ENCODE peak calls at places on chromosomes 1 and 21, in five cellular contexts. F, A, W, P and B are unnamed samples.

GRCh38 chr1:198681831-198682756 is 43.3 kb downstream of the PTPRC start:
- DNase-seq in F (no peak), A (peak; percentile 72), W (peak; percentile 66), P (peak; percentile 67), B (peak; percentile 5)

GRCh38 chr1:62066713-62067112 is 127.9 kb upstream of the L1TD1 start:
- DNase-seq in F (no peak), A (no peak), W (no peak), P (no peak), B (no peak)

GRCh38 chr1:174815036-174815435 is 184.7 kb upstream of the CACYBP start:
- DNase-seq in F (no peak), A (no peak), W (peak; percentile 12), P (no peak), B (no peak)

GRCh38 chr21:34875830-34876229 is 173.3 kb downstream of the RUNX1 start:
- DNase-seq in F (no peak), A (no peak), W (no peak), P (no peak), B (no peak)

GRCh38 chr1:109770331-109771095 is 6.8 kb upstream of the EPS8L3 start:
- DNase-seq in F (no peak), A (no peak), W (no peak), P (no peak), B (peak; percentile 41)

GRCh38 chr1:64161347-64162080 is 41.9 kb upstream of the UBE2U start:
- DNase-seq in F (no peak), A (no peak), W (no peak), P (no peak), B (no peak)

GRCh38 chr1:174262747-174263241 is 103.5 kb downstream of the RABGAP1L start:
- DNase-seq in F (no peak), A (no peak), W (peak; percentile 6), P (no peak), B (peak; percentile 41)

GRCh38 chr1:217275617-217276398 is 355.1 kb downstream of the GPATCH2 start:
- DNase-seq in F (no peak), A (no peak), W (no peak), P (no peak), B (no peak)

GRCh38 chr21:42505090-42505726 is 8.4 kb upstream of the SLC37A1 start:
- DNase-seq in F (no peak), A (no peak), W (no peak), P (no peak), B (no peak)

GRCh38 chr1:230047114-230047865 is 19.7 kb upstream of the GALNT2 start:
- DNase-seq in F (no peak), A (no peak), W (peak; percentile 52), P (no peak), B (no peak)

GRCh38 chr1:178500936-178501554 is 4.3 kb upstream of the CLEC20A start:
- DNase-seq in F (peak; percentile 26), A (no peak), W (no peak), P (no peak), B (no peak)

GRCh38 chr1:3668148-3668547 is 15.8 kb downstream of the TP73 start:
- DNase-seq in F (no peak), A (no peak), W (no peak), P (no peak), B (no peak)

GRCh38 chr1:12654004-12654567 is 10.2 kb downstream of the AADACL4 start:
- DNase-seq in F (no peak), A (no peak), W (no peak), P (no peak), B (no peak)

GRCh38 chr1:44820945-44821715 is 12.8 kb downstream of the BTBD19 start:
- DNase-seq in F (no peak), A (no peak), W (no peak), P (no peak), B (no peak)

GRCh38 chr1:208455821-208456220 is 211.6 kb upstream of the PLXNA2 start:
- DNase-seq in F (no peak), A (no peak), W (no peak), P (no peak), B (no peak)

GRCh38 chr1:236887081-236887480 is 92.0 kb downstream of the MTR start:
- DNase-seq in F (no peak), A (no peak), W (no peak), P (no peak), B (no peak)

GRCh38 chr1:20711285-20712209 is 6.3 kb downstream of the KIF17 start:
- DNase-seq in F (no peak), A (no peak), W (no peak), P (no peak), B (peak; percentile 68)

GRCh38 chr21:19048088-19048672 is 644.6 kb upstream of the TMPRSS15 start:
- DNase-seq in F (no peak), A (no peak), W (no peak), P (no peak), B (no peak)

GRCh38 chr1:56543783-56544612 is 35.4 kb downstream of the PLPP3 start:
- DNase-seq in F (no peak), A (no peak), W (no peak), P (no peak), B (no peak)

GRCh38 chr1:57162607-57163235 is 196.9 kb upstream of the C8B start:
- DNase-seq in F (no peak), A (no peak), W (no peak), P (no peak), B (peak; percentile 8)

GRCh38 chr1:9506901-9507300 is 32.4 kb upstream of the SLC25A33 start:
- DNase-seq in F (no peak), A (no peak), W (no peak), P (no peak), B (no peak)

GRCh38 chr1:3518256-3518655 is 63.8 kb downstream of the ARHGEF16 start:
- DNase-seq in F (no peak), A (no peak), W (no peak), P (no peak), B (no peak)

GRCh38 chr1:169109561-169110134 is 3.2 kb downstream of the ATP1B1 start:
- DNase-seq in F (peak; percentile 87), A (peak; percentile 85), W (peak; percentile 63), P (no peak), B (peak; percentile 66)

GRCh38 chr1:169106921-169107672 is 607 bp downstream of the ATP1B1 start:
- DNase-seq in F (no peak), A (no peak), W (no peak), P (no peak), B (no peak)

GRCh38 chr1:169106095-169106920 is at the start of gene ATP1B1:
- DNase-seq in F (peak; percentile 86), A (peak; percentile 86), W (peak; percentile 95), P (peak; percentile 73), B (peak; percentile 86)

GRCh38 chr1:169108897-169109560 is 2.5 kb downstream of the ATP1B1 start:
- DNase-seq in F (no peak), A (no peak), W (no peak), P (no peak), B (peak; percentile 32)

DNA sequence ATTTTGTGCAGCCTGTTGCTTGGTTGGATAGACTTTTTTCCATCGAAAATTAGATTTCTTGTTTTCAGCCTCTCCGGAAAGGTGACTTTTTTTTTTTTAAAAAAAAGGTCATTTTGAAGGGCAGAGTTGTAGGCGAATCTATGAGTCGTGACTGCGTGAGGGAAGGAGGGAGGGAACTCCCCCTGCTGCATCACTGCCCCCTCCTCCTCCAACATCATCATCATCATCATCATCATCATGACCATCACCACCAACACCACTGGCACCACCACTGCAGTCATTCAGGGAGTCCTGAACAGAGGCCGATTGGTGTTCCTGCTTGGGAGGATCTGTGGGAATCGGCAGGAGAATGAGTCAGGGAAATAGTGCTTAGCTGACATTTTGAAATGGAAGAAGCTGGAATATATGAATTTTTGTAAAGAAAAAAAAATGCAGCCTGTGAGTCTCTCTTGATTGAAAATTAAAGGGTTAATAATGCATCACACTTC is 1.2 kb downstream of the ATP1B1 start:
- DNase-seq in F (no peak), A (no peak), W (no peak), P (no peak), B (peak; percentile 37)
- H3K27ac ChIP-seq in F (peak overlapping the region; percentile 93), A (peak overlapping the region; percentile 96), W (peak overlapping the region; percentile 83), P (no peak overlapping the region), B (peak overlapping the region; percentile 93)

GRCh38 chr1:84687703-84688460 is 2.4 kb downstream of the SSX2IP start:
- DNase-seq in F (no peak), A (no peak), W (no peak), P (no peak), B (no peak)
- H3K27ac ChIP-seq in F (no peak overlapping the region), A (no peak overlapping the region), W (no peak overlapping the region), P (no peak overlapping the region), B (peak overlapping the region; percentile 31)

DNA sequence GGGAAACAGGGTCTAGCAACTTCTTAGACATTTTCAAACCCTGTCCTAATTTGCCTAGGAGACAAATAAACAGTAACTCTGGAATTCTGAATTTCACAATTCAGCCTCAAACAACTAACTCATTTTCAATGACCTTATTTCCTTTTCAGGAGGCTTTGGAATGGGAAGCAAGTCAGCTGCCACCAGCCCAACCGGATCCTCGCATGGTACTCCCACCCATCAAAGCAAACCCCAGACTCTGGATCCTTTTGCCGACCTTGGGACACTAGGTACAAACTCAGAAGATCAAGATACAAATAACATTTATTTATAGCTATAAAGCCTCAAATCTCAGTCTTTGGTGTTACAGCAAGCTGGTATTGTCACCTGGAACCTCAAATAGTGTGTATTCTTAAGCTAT is 18.9 kb upstream of the LEPR start:
- DNase-seq in F (no peak), A (no peak), W (no peak), P (no peak), B (no peak)
- H3K27ac ChIP-seq in F (no peak overlapping the region), A (no peak overlapping the region), W (no peak overlapping the region), P (no peak overlapping the region), B (peak overlapping the region; percentile 84)

DNA sequence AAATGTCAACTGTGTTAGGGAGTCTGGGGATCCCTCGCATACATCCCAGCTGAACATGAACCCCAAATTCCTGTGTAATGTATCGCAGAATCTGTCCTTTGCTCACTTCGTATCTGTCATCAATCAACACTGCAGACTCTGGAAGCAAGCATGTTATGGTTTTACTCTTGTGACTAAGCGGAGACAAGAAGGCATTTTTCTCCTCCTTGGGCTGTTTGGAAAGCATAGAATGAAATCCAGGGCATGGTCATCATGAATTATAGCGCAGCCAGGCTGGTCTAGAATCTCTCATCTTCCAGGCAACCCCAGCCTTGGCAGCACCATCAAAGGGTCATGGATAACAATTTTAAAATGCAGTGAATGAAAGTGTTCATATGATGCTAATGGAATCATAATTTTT is 290.2 kb downstream of the KIF26B start:
- DNase-seq in F (no peak), A (no peak), W (no peak), P (no peak), B (no peak)
- H3K27ac ChIP-seq in F (no peak overlapping the region), A (no peak overlapping the region), W (no peak overlapping the region), P (no peak overlapping the region), B (no peak overlapping the region)